ENCODE peak calls at places on chromosomes 1 and 21, in six cellular contexts. R is hepatocyte, H is PC-3, L is MM.1S, J is HCT116, M is neural progenitor cell. W is an unnamed sample.
A peak's percentile ranks its signal among the peaks of the same experiment; 100 is the strongest.

GRCh38 chr1:40872266-40872665 is 10.1 kb upstream of the CITED4 start:
- DNase-seq in R (no peak), H (no peak), L (no peak), J (no peak), M (no peak), W (peak; percentile 52)

GRCh38 chr1:247247568-247247967 is 8.3 kb upstream of the VN1R5 start:
- DNase-seq in R (no peak), H (no peak), L (no peak), J (no peak), M (no peak), W (no peak)

GRCh38 chr1:85406887-85407593 is 57.9 kb downstream of the DDAH1 start:
- DNase-seq in R (peak; percentile 64), H (peak; percentile 91), L (no peak), J (peak; percentile 33), M (no peak), W (peak; percentile 98)

GRCh38 chr1:212097360-212097759 is 61.8 kb downstream of the DTL start:
- DNase-seq in R (no peak), H (no peak), L (no peak), J (no peak), M (no peak), W (no peak)

GRCh38 chr1:18886003-18886335 is 16.4 kb downstream of the ALDH4A1 start:
- DNase-seq in R (peak; percentile 25), H (no peak), L (no peak), J (no peak), M (no peak), W (peak; percentile 77)

GRCh38 chr1:118483245-118484006 is 298.4 kb upstream of the SPAG17 start:
- DNase-seq in R (no peak), H (no peak), L (no peak), J (no peak), M (no peak), W (no peak)

GRCh38 chr21:42390193-42390592 is 5.7 kb downstream of the TMPRSS3 start:
- DNase-seq in R (no peak), H (peak; percentile 59), L (no peak), J (no peak), M (no peak), W (no peak)

GRCh38 chr1:157542676-157543075 is 9.6 kb downstream of the FCRL5 start:
- DNase-seq in R (no peak), H (no peak), L (no peak), J (no peak), M (no peak), W (no peak)

GRCh38 chr1:43687301-43688108 is 19.8 kb upstream of the ST3GAL3 start:
- DNase-seq in R (no peak), H (no peak), L (no peak), J (no peak), M (no peak), W (no peak)

GRCh38 chr1:202998836-202999750 is 8.1 kb upstream of the TMEM183A start:
- DNase-seq in R (peak; percentile 74), H (peak; percentile 88), L (peak; percentile 85), J (peak; percentile 39), M (peak; percentile 72), W (peak; percentile 68)
- H2AFZ ChIP-seq in R (no peak overlapping the region), H (peak overlapping the region; percentile 93), L (peak overlapping the region; percentile 86), J (peak overlapping the region; percentile 85), M (peak overlapping the region; percentile 90), W (peak overlapping the region; percentile 78)

GRCh38 chr1:176193023-176193422 is 14.1 kb downstream of the COP1 start:
- DNase-seq in R (no peak), H (no peak), L (no peak), J (no peak), M (no peak), W (no peak)
- H4K20me1 ChIP-seq in R (peaks cover 66% of the 10 kb centered on the region), H (peaks cover 4% of the 10 kb centered on the region), L (peaks cover 47% of the 10 kb centered on the region), J (peaks cover 15% of the 10 kb centered on the region), M (peaks cover 72% of the 10 kb centered on the region), W (peaks cover 16% of the 10 kb centered on the region)

DNA sequence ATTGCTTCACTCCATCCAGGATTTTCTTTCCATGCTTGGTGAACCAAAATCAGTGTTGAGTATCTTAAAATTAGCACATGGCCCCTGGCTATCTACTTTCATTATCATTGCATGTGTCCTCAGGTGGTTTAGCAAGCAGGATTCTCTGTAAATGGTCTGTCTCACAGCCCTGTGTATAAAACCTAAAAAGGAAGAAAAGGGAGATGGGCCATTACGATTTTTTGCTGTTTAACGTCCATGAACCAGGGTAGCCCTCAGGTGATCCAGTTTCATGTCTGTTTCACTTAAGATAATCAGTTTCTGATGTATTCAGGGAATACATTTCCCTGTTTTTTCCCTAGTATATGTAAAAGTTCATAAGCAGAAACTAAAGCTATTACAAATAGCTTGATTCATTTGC is 238.2 kb downstream of the NFIA start:
- DNase-seq in R (no peak), H (no peak), L (no peak), J (no peak), M (no peak), W (no peak)
- TF ChIP-seq EZH2phosphoT487 in R (no peak), H (no peak), L (no peak), J (no peak), M (peak; percentile 7), W (no peak)

DNA sequence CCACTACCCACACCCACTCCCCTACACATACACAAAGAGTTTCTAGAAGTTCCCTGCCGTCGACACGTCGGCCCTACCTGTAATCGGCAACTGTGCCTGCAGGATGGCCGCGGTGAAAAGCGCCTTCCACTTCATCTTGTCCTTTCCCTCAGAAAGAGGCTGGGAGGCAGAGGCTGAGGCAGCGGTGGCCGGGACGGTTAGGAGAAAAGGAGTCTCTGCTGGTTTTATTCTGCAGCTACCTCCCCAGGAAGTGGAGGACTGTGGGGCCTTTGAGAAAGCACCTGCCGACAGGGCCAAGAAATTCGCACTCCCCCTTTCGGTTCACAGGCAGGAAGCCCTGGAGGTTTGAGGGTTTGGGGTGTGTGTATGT is at the start of gene CD247:
- DNase-seq in R (no peak), H (no peak), L (peak; percentile 52), J (no peak), M (no peak), W (no peak)
- H2AFZ ChIP-seq in R (no peak within 1 kb of the TSS), H (peak within 1 kb of the TSS; percentile 49), L (no peak within 1 kb of the TSS), J (no peak within 1 kb of the TSS), M (no peak within 1 kb of the TSS), W (no peak within 1 kb of the TSS)